ENCODE peak calls at places on chromosomes 4 and X, in six cellular contexts. F is breast epithelium, X is tibial nerve, G is adrenal gland, N is astrocyte, W is gastrocnemius medialis. Y is an unnamed sample.

GRCh38 chr4:105092768-105093167 is 53.9 kb upstream of the TET2 start:
- DNase-seq in N (peak), W (no peak), X (no peak), G (no peak), F (no peak), Y (no peak)

GRCh38 chr4:53671757-53672156 is 80.5 kb upstream of the LNX1 start:
- DNase-seq in W (no peak), G (no peak), F (no peak), X (no peak), N (no peak), Y (no peak)

GRCh38 chrX:52082578-52082977 is 13.6 kb upstream of the MAGED4B start:
- DNase-seq in G (no peak), F (no peak), W (no peak), X (no peak), N (peak), Y (no peak)

GRCh38 chr4:7647932-7648812 is 213.4 kb upstream of the PSAPL1 start:
- DNase-seq in X (no peak), F (no peak), N (peak), W (no peak), G (peak), Y (no peak)

GRCh38 chrX:40479777-40480318 is 100.9 kb upstream of the ATP6AP2 start:
- DNase-seq in X (no peak), F (no peak), W (no peak), G (no peak), N (no peak), Y (no peak)

GRCh38 chr4:158778712-158779111 is 9.9 kb downstream of the FNIP2 start:
- DNase-seq in F (no peak), N (peak), W (peak), X (no peak), G (no peak), Y (no peak)

GRCh38 chr4:52588771-52589591 is 70.1 kb downstream of the USP46 start:
- DNase-seq in X (no peak), W (no peak), N (peak), G (no peak), F (no peak), Y (no peak)

GRCh38 chr4:74433541-74434172 is 11.3 kb upstream of the AREG start:
- DNase-seq in W (no peak), N (no peak), X (no peak), F (no peak), G (no peak), Y (no peak)

GRCh38 chr4:680931-681645 is 6.7 kb downstream of the MYL5 start:
- DNase-seq in N (no peak), F (peak), X (no peak), W (no peak), G (peak), Y (no peak)

GRCh38 chr4:18162453-18162852 is 140.9 kb upstream of the LCORL start:
- DNase-seq in G (no peak), F (no peak), X (no peak), W (no peak), N (no peak), Y (no peak)

GRCh38 chr4:144716778-144717177 is 70.8 kb downstream of the HHIP start:
- DNase-seq in W (no peak), X (no peak), N (peak), F (no peak), G (no peak), Y (no peak)

GRCh38 chr4:154433543-154433942 is 58.1 kb downstream of the DCHS2 start:
- DNase-seq in F (no peak), G (no peak), W (no peak), N (no peak), X (no peak), Y (no peak)

GRCh38 chr4:13844740-13845139 is 217.2 kb upstream of the BOD1L1 start:
- DNase-seq in F (no peak), X (no peak), G (no peak), W (no peak), N (no peak), Y (no peak)

GRCh38 chr4:152398060-152398459 is 137.8 kb downstream of the FBXW7 start:
- DNase-seq in F (no peak), N (no peak), X (no peak), W (no peak), G (no peak), Y (no peak)

GRCh38 chr4:175350246-175350645 is 432.1 kb downstream of the ADAM29 start:
- DNase-seq in G (no peak), N (no peak), F (no peak), W (no peak), X (no peak), Y (no peak)

GRCh38 chrX:116204947-116205346 is 34.4 kb downstream of the AGTR2 start:
- DNase-seq in G (no peak), N (peak), X (peak), W (no peak), F (no peak), Y (no peak)

GRCh38 chr4:55178226-55179005 is 53.0 kb upstream of the KDR start:
- DNase-seq in G (no peak), N (no peak), W (no peak), F (no peak), X (no peak), Y (no peak)

GRCh38 chr4:36638273-36638811 is 356.9 kb downstream of the DTHD1 start:
- DNase-seq in W (no peak), G (no peak), N (no peak), F (no peak), X (no peak), Y (no peak)

GRCh38 chr4:101458914-101459313 is 111.6 kb upstream of the PPP3CA start:
- DNase-seq in F (no peak), X (no peak), N (peak), G (no peak), W (no peak), Y (no peak)

GRCh38 chr4:3494501-3494900 is 31.4 kb downstream of the DOK7 start:
- DNase-seq in X (no peak), W (no peak), N (no peak), G (no peak), F (no peak), Y (no peak)

GRCh38 chr4:120874792-120875774 is 47.4 kb downstream of the PRDM5 start:
- DNase-seq in W (no peak), X (peak), G (no peak), F (no peak), N (no peak), Y (no peak)

GRCh38 chr4:176838611-176839411 is 46.1 kb upstream of the VEGFC start:
- DNase-seq in F (no peak), N (peak), W (no peak), G (no peak), X (no peak), Y (no peak)

GRCh38 chr4:120915311-120915710 is 7.2 kb downstream of the PRDM5 start:
- DNase-seq in F (no peak), W (no peak), X (no peak), N (no peak), G (no peak), Y (no peak)

GRCh38 chr4:41360911-41361830 is 104.4 kb downstream of the UCHL1 start:
- DNase-seq in X (no peak), F (peak), N (no peak), G (peak), W (peak), Y (no peak)

GRCh38 chr4:102438873-102439614 is 62.1 kb upstream of the NFKB1 start:
- DNase-seq in F (no peak), G (peak), W (peak), N (peak), X (peak), Y (no peak)

DNA sequence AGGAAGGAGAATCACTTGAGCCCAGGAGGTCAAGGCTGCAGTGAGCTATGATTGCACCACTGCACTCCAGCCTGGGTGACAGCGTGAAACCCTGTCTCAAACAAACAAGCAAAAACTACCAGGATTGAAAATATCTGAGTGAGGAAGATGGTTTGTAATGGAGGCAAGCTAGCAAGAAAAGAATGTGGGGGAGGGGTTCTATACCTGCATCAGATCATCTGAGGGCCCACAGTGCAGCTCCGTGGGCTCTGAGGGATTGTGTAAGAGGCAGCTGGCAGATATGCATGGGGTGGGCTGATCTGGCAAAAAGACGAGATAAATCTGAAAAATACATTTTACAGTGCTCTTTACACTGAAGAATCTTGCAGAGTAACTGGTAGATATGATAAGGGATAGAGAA is 28.9 kb upstream of the CHRNA9 start:
- DNase-seq in W (no peak), F (no peak), G (no peak), N (no peak), X (no peak), Y (no peak)
- H3K27ac ChIP-seq in W (no peak), F (no peak), G (no peak), N (no peak), X (no peak), Y (no peak)

GRCh38 chrX:43557792-43558191 is 98.3 kb upstream of the MAOA start:
- DNase-seq in G (peak), W (no peak), N (peak), X (peak), F (peak), Y (no peak)

GRCh38 chrX:43556207-43556606 is 99.9 kb upstream of the MAOA start:
- DNase-seq in W (no peak), N (no peak), G (no peak), F (no peak), X (no peak), Y (no peak)

GRCh38 chrX:43560247-43560946 is 95.7 kb upstream of the MAOA start:
- DNase-seq in G (no peak), X (no peak), F (no peak), N (no peak), W (no peak), Y (no peak)

GRCh38 chrX:43562372-43562771 is 93.7 kb upstream of the MAOA start:
- DNase-seq in X (no peak), G (no peak), W (no peak), F (no peak), N (no peak), Y (no peak)

DNA sequence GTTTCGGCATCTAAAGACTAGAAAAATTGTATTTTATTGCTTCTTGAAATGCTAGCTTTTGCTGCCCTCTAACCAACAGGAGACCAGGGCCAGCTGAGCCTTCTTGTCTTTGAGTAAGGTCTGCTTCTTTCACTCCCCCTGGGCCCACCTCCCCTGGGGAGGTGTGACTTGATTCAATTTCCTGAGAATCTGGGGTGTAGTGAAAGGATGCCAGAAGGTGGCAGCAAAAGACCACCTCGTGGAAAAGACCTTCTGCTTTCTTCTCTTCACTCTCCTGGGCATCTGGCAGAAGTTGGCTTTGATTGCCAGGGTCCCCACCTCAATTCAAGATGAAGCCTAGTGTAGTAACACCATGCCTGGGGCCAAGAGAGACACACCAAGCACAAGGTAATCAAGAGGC is 96.5 kb upstream of the MAOA start:
- DNase-seq in G (peak), N (peak), X (peak), F (no peak), W (no peak), Y (peak)
- TF ChIP-seq CTCF in G (peak), N (peak), X (peak), F (peak), W (peak), Y (peak)

GRCh38 chrX:100696699-100697351 is 35.1 kb downstream of the SYTL4 start:
- DNase-seq in N (no peak), X (no peak), F (no peak), G (no peak), W (no peak), Y (no peak)
- H3K4me3 ChIP-seq in N (no peak), X (no peak), F (no peak), G (no peak), W (no peak), Y (no peak)

DNA sequence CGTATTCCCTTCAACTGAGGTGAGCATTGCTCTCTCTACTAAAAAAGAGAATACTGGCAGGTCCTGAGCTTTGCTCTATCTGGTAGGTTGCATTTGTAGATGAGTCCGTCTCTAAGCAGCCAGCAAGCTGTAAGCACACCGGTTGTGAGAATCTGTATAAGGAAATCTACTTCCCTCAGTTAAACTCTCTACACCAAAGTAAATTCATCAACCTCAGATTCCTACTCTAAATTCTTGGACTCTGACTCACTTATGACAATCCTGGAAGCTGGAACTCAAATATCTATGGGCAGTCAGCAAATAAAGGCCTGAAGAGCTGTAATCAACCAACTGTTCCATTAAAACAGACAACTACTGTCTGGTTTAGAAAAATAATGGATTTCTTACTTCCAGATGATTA is 37.9 kb downstream of the FAT1 start:
- DNase-seq in N (peak), W (no peak), G (no peak), F (no peak), X (no peak), Y (no peak)
- H3K27ac ChIP-seq in N (peak), W (no peak), G (no peak), F (peak), X (peak), Y (no peak)

GRCh38 chr4:106816501-106816900 is 219.6 kb downstream of the DKK2 start:
- DNase-seq in W (no peak), G (no peak), F (no peak), X (no peak), N (peak), Y (no peak)

GRCh38 chr4:106818764-106819163 is 217.3 kb downstream of the DKK2 start:
- DNase-seq in W (no peak), F (no peak), N (no peak), G (no peak), X (no peak), Y (no peak)
- TF ChIP-seq CTCF in W (no peak), F (no peak), N (no peak), G (peak), X (no peak), Y (no peak)

GRCh38 chrX:47078129-47079043 is at the start of gene RGN:
- DNase-seq in X (no peak), W (no peak), G (peak), N (no peak), F (no peak), Y (no peak)

GRCh38 chrX:47080915-47081236 is 2.6 kb downstream of the RGN start:
- DNase-seq in X (no peak), G (no peak), F (no peak), N (no peak), W (no peak), Y (no peak)

GRCh38 chrX:47080215-47080914 is 2.1 kb downstream of the RGN start:
- DNase-seq in N (no peak), W (no peak), X (no peak), G (peak), F (no peak), Y (no peak)
- H3K4me3 ChIP-seq in N (no peak), W (no peak), X (no peak), G (no peak), F (no peak), Y (no peak)

GRCh38 chrX:25012433-25012735 is 3.4 kb downstream of the ARX start:
- DNase-seq in X (no peak), F (no peak), N (no peak), W (peak), G (no peak), Y (no peak)

GRCh38 chrX:25014366-25014838 is 1.4 kb downstream of the ARX start:
- DNase-seq in N (no peak), F (no peak), G (no peak), X (no peak), W (no peak), Y (no peak)

GRCh38 chrX:25013593-25014365 is 2.0 kb downstream of the ARX start:
- DNase-seq in N (no peak), G (no peak), F (no peak), W (no peak), X (no peak), Y (no peak)

GRCh38 chrX:25011589-25012432 is 4.0 kb downstream of the ARX start:
- DNase-seq in X (no peak), N (no peak), G (no peak), F (no peak), W (no peak), Y (no peak)

DNA sequence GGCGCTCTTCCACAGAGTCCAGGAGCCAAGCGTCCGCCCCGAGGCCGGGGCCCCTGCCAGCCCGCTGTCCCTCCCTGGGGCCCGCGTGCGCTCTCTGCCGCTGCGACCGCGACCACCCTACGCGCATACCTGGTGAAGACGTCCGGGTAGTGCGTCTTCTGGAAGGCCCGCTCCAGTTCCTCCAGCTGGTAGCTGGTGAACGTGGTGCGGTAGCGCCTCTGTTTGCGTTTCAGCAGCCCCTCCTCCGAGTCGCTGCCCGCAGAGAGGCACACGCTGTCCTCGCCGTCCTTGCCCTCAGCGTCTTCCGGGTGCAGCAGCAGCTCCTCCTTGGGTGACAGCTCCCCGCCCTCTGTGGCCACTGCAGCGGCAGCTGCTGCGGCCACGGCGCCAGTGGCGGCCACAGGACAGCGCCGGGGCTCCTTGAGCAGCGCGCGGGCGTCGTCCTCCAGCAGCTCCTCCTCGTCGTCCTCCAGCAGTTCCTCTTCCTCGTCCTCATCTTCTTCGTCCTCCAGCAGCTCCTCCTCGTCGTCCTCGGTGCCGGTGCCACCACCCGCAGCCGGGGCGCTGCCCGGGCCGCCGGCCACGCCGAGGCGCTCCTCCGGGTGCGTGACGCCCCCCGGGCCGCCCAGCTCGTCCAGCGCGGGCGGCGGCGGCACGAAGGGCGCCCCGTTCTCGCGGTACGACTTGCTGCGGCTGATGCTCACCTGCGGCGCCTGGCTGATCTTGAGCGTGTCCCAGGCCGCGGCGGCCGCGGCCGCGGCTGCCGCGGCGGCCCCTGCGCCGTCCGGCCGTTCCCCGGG is 2.8 kb downstream of the ARX start:
- DNase-seq in W (peak), N (no peak), F (no peak), X (no peak), G (no peak), Y (no peak)
- H3K27ac ChIP-seq in W (peak), N (no peak), F (no peak), X (no peak), G (no peak), Y (no peak)

DNA sequence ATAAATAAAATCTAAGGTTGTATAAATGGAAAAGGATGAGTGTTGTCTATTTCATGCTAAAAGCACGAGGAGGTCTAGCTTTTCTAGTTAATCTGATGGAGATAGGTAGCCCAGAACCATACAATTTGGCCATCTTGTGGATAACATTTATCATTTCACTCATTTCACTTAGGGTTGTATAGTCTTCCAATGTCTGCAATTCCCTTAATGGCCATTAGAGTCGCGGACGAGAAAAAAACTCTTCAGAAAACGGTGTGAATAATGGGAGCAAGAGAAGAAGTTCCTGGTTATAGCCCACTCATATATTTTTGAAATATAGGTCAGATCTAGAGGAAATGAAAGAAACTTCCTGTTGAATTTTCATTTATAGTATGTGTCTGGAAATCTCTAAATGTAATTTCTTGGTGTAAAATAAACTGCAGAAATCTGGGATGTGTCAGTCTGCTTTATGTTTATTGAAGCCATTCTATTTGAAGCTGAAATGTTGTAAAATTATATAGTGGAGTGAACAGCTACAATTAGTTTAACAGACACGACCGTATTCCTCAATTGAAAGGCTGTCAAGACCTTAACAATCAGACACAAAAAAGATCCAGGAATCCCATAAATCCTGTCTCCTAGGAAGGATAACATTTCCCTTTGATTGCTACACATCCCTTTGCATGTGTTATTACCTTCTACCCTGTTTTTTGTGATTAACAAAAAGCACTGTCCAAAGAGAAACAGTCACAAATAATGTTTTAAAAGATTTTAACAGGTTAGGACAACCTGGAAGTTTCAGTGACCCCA is 47.7 kb upstream of the MGST2 start:
- DNase-seq in N (no peak), W (no peak), G (no peak), X (no peak), F (no peak), Y (no peak)
- TF ChIP-seq CTCF in N (peak), W (no peak), G (peak), X (peak), F (peak), Y (no peak)

Y was measured in coronary artery.